ENCODE peak calls at places on chromosomes 7 and 10, in nine cellular contexts. One of them, this sample, is unnamed.

GRCh38 chr7:20954711-20955641 is 168.3 kb upstream of the SP8 start:
- DNase-seq in sigmoid colon: no peak
- DNase-seq in prostate gland: no peak
- DNase-seq in A549: no peak
- DNase-seq in HCT116: no peak
- DNase-seq in testis: no peak
- DNase-seq in transverse colon: no peak
- DNase-seq in HepG2: no peak
- DNase-seq in heart left ventricle: no peak
- DNase-seq in this sample: no peak

GRCh38 chr10:77629775-77630565 is 7.6 kb downstream of the KCNMA1 start:
- DNase-seq in sigmoid colon: no peak
- DNase-seq in HepG2: no peak
- DNase-seq in transverse colon: no peak
- DNase-seq in HCT116: no peak
- DNase-seq in testis: no peak
- DNase-seq in heart left ventricle: no peak
- DNase-seq in prostate gland: no peak
- DNase-seq in A549: no peak
- DNase-seq in this sample: no peak

GRCh38 chr7:83876593-83876992 is 227.7 kb upstream of the SEMA3E start:
- DNase-seq in HepG2: no peak
- DNase-seq in A549: no peak
- DNase-seq in heart left ventricle: no peak
- DNase-seq in sigmoid colon: no peak
- DNase-seq in testis: no peak
- DNase-seq in transverse colon: no peak
- DNase-seq in HCT116: no peak
- DNase-seq in prostate gland: no peak
- DNase-seq in this sample: no peak

GRCh38 chr7:95901006-95901405 is 128.7 kb downstream of the DYNC1I1 start:
- DNase-seq in prostate gland: peak
- DNase-seq in HCT116: no peak
- DNase-seq in transverse colon: no peak
- DNase-seq in heart left ventricle: no peak
- DNase-seq in HepG2: no peak
- DNase-seq in testis: no peak
- DNase-seq in sigmoid colon: no peak
- DNase-seq in A549: no peak
- DNase-seq in this sample: no peak

GRCh38 chr10:64271983-64272382 is 750.8 kb downstream of the REEP3 start:
- DNase-seq in prostate gland: no peak
- DNase-seq in transverse colon: no peak
- DNase-seq in testis: no peak
- DNase-seq in HepG2: no peak
- DNase-seq in heart left ventricle: no peak
- DNase-seq in HCT116: no peak
- DNase-seq in A549: no peak
- DNase-seq in sigmoid colon: no peak
- DNase-seq in this sample: no peak

GRCh38 chr7:17044396-17044795 is 162.6 kb upstream of the AGR3 start:
- DNase-seq in A549: no peak
- DNase-seq in HCT116: no peak
- DNase-seq in testis: no peak
- DNase-seq in HepG2: peak
- DNase-seq in heart left ventricle: no peak
- DNase-seq in transverse colon: no peak
- DNase-seq in prostate gland: no peak
- DNase-seq in sigmoid colon: no peak
- DNase-seq in this sample: peak

GRCh38 chr10:123538401-123539320 is 127.5 kb upstream of the GPR26 start:
- DNase-seq in HepG2: no peak
- DNase-seq in heart left ventricle: no peak
- DNase-seq in transverse colon: no peak
- DNase-seq in testis: no peak
- DNase-seq in prostate gland: no peak
- DNase-seq in HCT116: no peak
- DNase-seq in A549: no peak
- DNase-seq in sigmoid colon: no peak
- DNase-seq in this sample: no peak

GRCh38 chr7:39044489-39044888 is 66.8 kb downstream of the POU6F2 start:
- DNase-seq in sigmoid colon: no peak
- DNase-seq in heart left ventricle: no peak
- DNase-seq in HepG2: no peak
- DNase-seq in testis: no peak
- DNase-seq in prostate gland: no peak
- DNase-seq in transverse colon: no peak
- DNase-seq in HCT116: no peak
- DNase-seq in A549: no peak
- DNase-seq in this sample: no peak

GRCh38 chr10:17212802-17213204 is 11.3 kb upstream of the TRDMT1 start:
- DNase-seq in sigmoid colon: no peak
- DNase-seq in testis: no peak
- DNase-seq in prostate gland: no peak
- DNase-seq in A549: no peak
- DNase-seq in transverse colon: no peak
- DNase-seq in heart left ventricle: no peak
- DNase-seq in HepG2: no peak
- DNase-seq in HCT116: no peak
- DNase-seq in this sample: no peak

GRCh38 chr10:123044391-123044790 is 35.6 kb downstream of the ACADSB start:
- DNase-seq in testis: no peak
- DNase-seq in transverse colon: no peak
- DNase-seq in heart left ventricle: no peak
- DNase-seq in HepG2: no peak
- DNase-seq in sigmoid colon: no peak
- DNase-seq in A549: no peak
- DNase-seq in prostate gland: no peak
- DNase-seq in HCT116: peak
- DNase-seq in this sample: no peak

GRCh38 chr7:30027065-30027456 is 559 bp upstream of the FKBP14 start:
- DNase-seq in testis: no peak
- DNase-seq in A549: peak
- DNase-seq in transverse colon: no peak
- DNase-seq in HepG2: peak
- DNase-seq in sigmoid colon: no peak
- DNase-seq in prostate gland: peak
- DNase-seq in HCT116: no peak
- DNase-seq in heart left ventricle: no peak
- DNase-seq in this sample: peak

GRCh38 chr10:70561051-70561450 is 41.5 kb downstream of the PRF1 start:
- DNase-seq in testis: peak
- DNase-seq in sigmoid colon: peak
- DNase-seq in HepG2: no peak
- DNase-seq in prostate gland: no peak
- DNase-seq in transverse colon: no peak
- DNase-seq in HCT116: no peak
- DNase-seq in A549: no peak
- DNase-seq in heart left ventricle: no peak
- DNase-seq in this sample: no peak

GRCh38 chr7:130409722-130410072 is 29.4 kb downstream of the CPA1 start:
- DNase-seq in prostate gland: no peak
- DNase-seq in HepG2: no peak
- DNase-seq in HCT116: no peak
- DNase-seq in sigmoid colon: no peak
- DNase-seq in transverse colon: no peak
- DNase-seq in A549: no peak
- DNase-seq in testis: no peak
- DNase-seq in heart left ventricle: no peak
- DNase-seq in this sample: no peak

GRCh38 chr7:123023126-123023525 is 27.6 kb upstream of the TAS2R16 start:
- DNase-seq in testis: no peak
- DNase-seq in sigmoid colon: no peak
- DNase-seq in prostate gland: no peak
- DNase-seq in HepG2: no peak
- DNase-seq in A549: no peak
- DNase-seq in HCT116: no peak
- DNase-seq in transverse colon: no peak
- DNase-seq in heart left ventricle: no peak
- DNase-seq in this sample: no peak

GRCh38 chr7:37067961-37068536 is 343.8 kb upstream of the AOAH start:
- DNase-seq in A549: no peak
- DNase-seq in testis: no peak
- DNase-seq in HepG2: no peak
- DNase-seq in transverse colon: no peak
- DNase-seq in HCT116: no peak
- DNase-seq in heart left ventricle: no peak
- DNase-seq in prostate gland: no peak
- DNase-seq in sigmoid colon: no peak
- DNase-seq in this sample: no peak

GRCh38 chr7:26293569-26294308 is 2.1 kb downstream of the SNX10 start:
- DNase-seq in transverse colon: no peak
- DNase-seq in heart left ventricle: no peak
- DNase-seq in prostate gland: no peak
- DNase-seq in sigmoid colon: no peak
- DNase-seq in A549: no peak
- DNase-seq in testis: no peak
- DNase-seq in HepG2: no peak
- DNase-seq in HCT116: no peak
- DNase-seq in this sample: no peak

GRCh38 chr7:1197997-1198632 is 34.6 kb upstream of the UNCX start:
- DNase-seq in sigmoid colon: no peak
- DNase-seq in HCT116: no peak
- DNase-seq in transverse colon: no peak
- DNase-seq in prostate gland: no peak
- DNase-seq in testis: no peak
- DNase-seq in A549: no peak
- DNase-seq in heart left ventricle: no peak
- DNase-seq in HepG2: no peak
- DNase-seq in this sample: no peak

DNA sequence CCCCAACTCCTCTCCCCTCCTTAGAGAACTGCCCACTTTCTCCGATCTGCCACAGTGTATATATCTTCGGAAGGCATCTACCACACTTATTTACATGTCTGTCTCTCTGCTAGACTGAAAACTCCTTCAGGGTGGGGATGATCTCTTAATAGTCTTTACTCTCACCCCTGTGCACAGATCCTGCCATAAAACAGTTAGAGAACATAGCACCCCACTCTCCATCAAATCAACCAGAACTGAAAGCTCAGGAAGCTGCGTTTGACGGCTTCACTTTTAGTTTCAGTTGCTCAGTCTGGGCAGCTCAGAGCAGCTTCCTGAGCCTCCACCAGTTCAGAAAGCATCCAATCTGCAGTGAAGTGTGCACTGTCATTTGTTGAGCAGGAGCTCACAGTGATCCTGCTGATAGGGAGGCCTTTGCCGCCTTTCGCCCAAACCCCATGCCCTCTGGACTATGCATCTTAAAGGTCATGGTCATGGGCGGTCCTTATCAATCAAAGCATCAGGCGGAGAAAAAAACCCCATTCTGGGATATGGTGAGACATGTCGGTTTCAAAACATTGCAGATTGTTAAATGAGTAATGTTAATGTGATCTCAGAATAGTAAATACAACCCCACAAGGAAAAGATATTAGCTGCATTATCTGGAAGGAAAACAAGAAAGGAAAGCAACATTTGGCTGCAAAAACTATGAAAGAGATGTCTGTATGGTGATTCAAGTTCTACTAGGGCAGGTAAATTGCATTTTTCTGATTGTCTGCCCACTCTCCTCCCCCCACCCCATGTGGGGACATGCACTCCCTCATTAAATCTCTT is 167.1 kb upstream of the ADO start:
- DNase-seq in prostate gland: no peak
- DNase-seq in transverse colon: peak
- DNase-seq in heart left ventricle: no peak
- DNase-seq in HCT116: no peak
- DNase-seq in sigmoid colon: no peak
- DNase-seq in HepG2: peak
- DNase-seq in testis: no peak
- DNase-seq in A549: no peak
- DNase-seq in this sample: peak
- TF ChIP-seq POLR2A in prostate gland: no peak
- TF ChIP-seq POLR2A in transverse colon: no peak
- TF ChIP-seq POLR2A in heart left ventricle: no peak
- TF ChIP-seq POLR2A in HCT116: no peak
- TF ChIP-seq POLR2A in sigmoid colon: no peak
- TF ChIP-seq POLR2A in HepG2: no peak
- TF ChIP-seq POLR2A in testis: no peak
- TF ChIP-seq POLR2A in A549: no peak
- TF ChIP-seq POLR2A in this sample: no peak

GRCh38 chr10:100346351-100346764 is 675 bp upstream of the SCD start:
- DNase-seq in transverse colon: peak
- DNase-seq in testis: peak
- DNase-seq in HCT116: peak
- DNase-seq in heart left ventricle: peak
- DNase-seq in A549: peak
- DNase-seq in sigmoid colon: peak
- DNase-seq in HepG2: peak
- DNase-seq in prostate gland: peak
- DNase-seq in this sample: peak
- TF ChIP-seq POLR2A in transverse colon: no peak
- TF ChIP-seq POLR2A in testis: no peak
- TF ChIP-seq POLR2A in HCT116: no peak
- TF ChIP-seq POLR2A in heart left ventricle: no peak
- TF ChIP-seq POLR2A in A549: peak
- TF ChIP-seq POLR2A in sigmoid colon: no peak
- TF ChIP-seq POLR2A in HepG2: no peak
- TF ChIP-seq POLR2A in prostate gland: no peak
- TF ChIP-seq POLR2A in this sample: no peak

DNA sequence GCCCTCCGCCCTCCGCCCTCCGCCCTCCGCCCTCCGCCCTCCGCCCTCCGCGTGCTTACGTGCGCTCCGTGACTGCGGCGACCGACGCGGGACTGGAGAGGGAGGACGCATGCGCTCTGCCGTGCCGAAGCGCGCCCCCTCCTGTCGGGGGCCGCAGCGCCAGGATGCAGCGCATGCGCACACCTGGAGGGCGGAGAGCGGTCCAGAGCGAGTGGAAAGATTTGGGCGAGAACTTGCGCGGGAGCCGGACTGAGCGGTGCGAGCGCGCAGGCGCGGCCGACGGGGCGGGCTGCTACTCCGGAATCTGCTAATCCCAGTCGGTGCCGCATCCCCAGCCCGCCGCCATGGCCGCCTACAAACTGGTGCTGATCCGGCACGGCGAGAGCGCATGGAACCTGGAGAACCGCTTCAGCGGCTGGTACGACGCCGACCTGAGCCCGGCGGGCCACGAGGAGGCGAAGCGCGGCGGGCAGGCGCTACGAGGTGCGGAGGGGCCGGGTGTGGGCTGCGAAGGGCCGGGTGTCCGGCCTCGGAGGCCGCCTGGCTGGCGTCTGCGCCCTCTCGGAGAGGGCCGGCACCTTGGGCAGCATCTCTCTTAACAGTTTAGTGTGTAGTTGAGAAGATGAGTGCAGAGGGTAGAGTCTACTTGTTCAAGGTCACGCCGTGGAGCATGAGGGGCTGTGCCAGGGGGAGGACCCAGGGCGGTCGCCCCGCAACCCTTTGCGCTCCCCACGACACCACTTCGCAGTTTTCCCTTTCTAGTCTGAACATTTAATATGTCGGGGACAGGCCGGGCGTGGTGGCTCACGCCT is at the start of gene PGAM1:
- DNase-seq in testis: peak
- DNase-seq in HepG2: peak
- DNase-seq in heart left ventricle: peak
- DNase-seq in sigmoid colon: peak
- DNase-seq in HCT116: peak
- DNase-seq in A549: peak
- DNase-seq in transverse colon: peak
- DNase-seq in prostate gland: peak
- DNase-seq in this sample: peak
- TF ChIP-seq POLR2A in testis: no peak
- TF ChIP-seq POLR2A in HepG2: peak
- TF ChIP-seq POLR2A in heart left ventricle: no peak
- TF ChIP-seq POLR2A in sigmoid colon: peak
- TF ChIP-seq POLR2A in HCT116: peak
- TF ChIP-seq POLR2A in A549: peak
- TF ChIP-seq POLR2A in transverse colon: peak
- TF ChIP-seq POLR2A in prostate gland: peak
- TF ChIP-seq POLR2A in this sample: peak

GRCh38 chr10:97714401-97715258 is 1.1 kb downstream of the MARVELD1 start:
- DNase-seq in testis: peak
- DNase-seq in HCT116: no peak
- DNase-seq in sigmoid colon: peak
- DNase-seq in HepG2: no peak
- DNase-seq in prostate gland: peak
- DNase-seq in transverse colon: peak
- DNase-seq in A549: peak
- DNase-seq in heart left ventricle: peak
- DNase-seq in this sample: peak
- TF ChIP-seq POLR2A in testis: peak
- TF ChIP-seq POLR2A in HCT116: no peak
- TF ChIP-seq POLR2A in sigmoid colon: peak
- TF ChIP-seq POLR2A in HepG2: no peak
- TF ChIP-seq POLR2A in prostate gland: peak
- TF ChIP-seq POLR2A in transverse colon: peak
- TF ChIP-seq POLR2A in A549: peak
- TF ChIP-seq POLR2A in heart left ventricle: no peak
- TF ChIP-seq POLR2A in this sample: no peak